ENCODE peak calls at places on chromosomes 1 and 21, in nine cellular contexts. K, V, X, W, Q, A, D, U and L are unnamed samples.

GRCh38 chr21:42025392-42026071 is 15.4 kb upstream of the ZBTB21 start:
- DNase-seq in K (peak; percentile 16), V (no peak), X (no peak), W (no peak), Q (no peak), A (peak; percentile 92), D (no peak), U (no peak), L (no peak)

GRCh38 chr1:185971688-185972087 is 237.5 kb downstream of the HMCN1 start:
- DNase-seq in K (no peak), V (no peak), X (no peak), W (no peak), Q (no peak), A (no peak), D (no peak), U (no peak), L (no peak)

GRCh38 chr1:155219592-155220031 is 11.1 kb downstream of the MTX1 start:
- DNase-seq in K (peak; percentile 44), V (no peak), X (no peak), W (no peak), Q (peak; percentile 50), A (no peak), D (peak; percentile 74), U (peak; percentile 45), L (no peak)

GRCh38 chr1:245153081-245153644 is 1.6 kb upstream of the KIF26B start:
- DNase-seq in K (peak; percentile 63), V (peak; percentile 41), X (peak; percentile 82), W (peak; percentile 34), Q (peak; percentile 76), A (peak; percentile 61), D (peak; percentile 89), U (peak; percentile 54), L (no peak)

GRCh38 chr1:6572653-6573383 is 7.0 kb upstream of the ZBTB48 start:
- DNase-seq in K (no peak), V (no peak), X (no peak), W (no peak), Q (no peak), A (no peak), D (no peak), U (no peak), L (no peak)

GRCh38 chr1:53725238-53725689 is 13.7 kb downstream of the GLIS1 start:
- DNase-seq in K (no peak), V (no peak), X (no peak), W (no peak), Q (peak; percentile 86), A (peak; percentile 54), D (peak; percentile 91), U (no peak), L (no peak)

GRCh38 chr1:97936976-97937375 is 16.1 kb upstream of the DPYD start:
- DNase-seq in K (no peak), V (no peak), X (no peak), W (no peak), Q (no peak), A (no peak), D (no peak), U (no peak), L (no peak)

GRCh38 chr1:234551032-234551378 is 59.0 kb downstream of the IRF2BP2 start:
- DNase-seq in K (peak; percentile 14), V (no peak), X (no peak), W (no peak), Q (peak; percentile 20), A (no peak), D (no peak), U (no peak), L (no peak)

GRCh38 chr1:42105025-42105424 is 48.2 kb upstream of the GUCA2B start:
- DNase-seq in K (no peak), V (no peak), X (no peak), W (no peak), Q (no peak), A (no peak), D (no peak), U (no peak), L (no peak)

GRCh38 chr1:18999287-18999852 is 42.9 kb upstream of the IFFO2 start:
- DNase-seq in K (no peak), V (no peak), X (no peak), W (no peak), Q (no peak), A (no peak), D (no peak), U (no peak), L (no peak)

GRCh38 chr1:109630881-109631512 is 11.4 kb downstream of the AMPD2 start:
- DNase-seq in K (no peak), V (no peak), X (no peak), W (no peak), Q (no peak), A (no peak), D (peak; percentile 34), U (peak; percentile 23), L (no peak)

GRCh38 chr21:35810431-35810970 is 249.8 kb downstream of the SETD4 start:
- DNase-seq in K (no peak), V (no peak), X (no peak), W (no peak), Q (no peak), A (no peak), D (no peak), U (no peak), L (no peak)

GRCh38 chr1:13465515-13465914 is 48.3 kb downstream of the LRRC38 start:
- DNase-seq in K (no peak), V (no peak), X (no peak), W (no peak), Q (no peak), A (no peak), D (no peak), U (no peak), L (no peak)

GRCh38 chr1:10601342-10602060 is 126.8 kb downstream of the PEX14 start:
- DNase-seq in K (no peak), V (no peak), X (no peak), W (no peak), Q (no peak), A (no peak), D (no peak), U (no peak), L (no peak)

GRCh38 chr1:62373221-62373620 is 54.0 kb upstream of the KANK4 start:
- DNase-seq in K (no peak), V (no peak), X (no peak), W (no peak), Q (no peak), A (no peak), D (no peak), U (no peak), L (no peak)

GRCh38 chr1:169460193-169460833 is 25.4 kb downstream of the SLC19A2 start:
- DNase-seq in K (peak; percentile 18), V (no peak), X (no peak), W (no peak), Q (peak; percentile 66), A (no peak), D (peak; percentile 77), U (no peak), L (no peak)

GRCh38 chr1:213138892-213139291 is 87.9 kb downstream of the RPS6KC1 start:
- DNase-seq in K (no peak), V (no peak), X (no peak), W (no peak), Q (no peak), A (no peak), D (no peak), U (no peak), L (no peak)

GRCh38 chr1:213131851-213132655 is 81.0 kb downstream of the RPS6KC1 start:
- DNase-seq in K (no peak), V (no peak), X (no peak), W (no peak), Q (no peak), A (no peak), D (no peak), U (no peak), L (no peak)

GRCh38 chr1:213138391-213138790 is 87.3 kb downstream of the RPS6KC1 start:
- DNase-seq in K (no peak), V (no peak), X (no peak), W (no peak), Q (no peak), A (no peak), D (no peak), U (no peak), L (no peak)

GRCh38 chr1:213136190-213136917 is 85.3 kb downstream of the RPS6KC1 start:
- DNase-seq in K (no peak), V (no peak), X (no peak), W (no peak), Q (no peak), A (no peak), D (no peak), U (no peak), L (no peak)

GRCh38 chr1:213135572-213135971 is 84.5 kb downstream of the RPS6KC1 start:
- DNase-seq in K (no peak), V (no peak), X (no peak), W (no peak), Q (no peak), A (no peak), D (no peak), U (no peak), L (no peak)
- H3K27ac ChIP-seq in K (no peak overlapping the region), V (no peak overlapping the region), X (no peak overlapping the region), W (no peak overlapping the region), Q (no peak overlapping the region), A (no peak overlapping the region), D (no peak overlapping the region), U (no peak overlapping the region), L (no peak overlapping the region)

DNA sequence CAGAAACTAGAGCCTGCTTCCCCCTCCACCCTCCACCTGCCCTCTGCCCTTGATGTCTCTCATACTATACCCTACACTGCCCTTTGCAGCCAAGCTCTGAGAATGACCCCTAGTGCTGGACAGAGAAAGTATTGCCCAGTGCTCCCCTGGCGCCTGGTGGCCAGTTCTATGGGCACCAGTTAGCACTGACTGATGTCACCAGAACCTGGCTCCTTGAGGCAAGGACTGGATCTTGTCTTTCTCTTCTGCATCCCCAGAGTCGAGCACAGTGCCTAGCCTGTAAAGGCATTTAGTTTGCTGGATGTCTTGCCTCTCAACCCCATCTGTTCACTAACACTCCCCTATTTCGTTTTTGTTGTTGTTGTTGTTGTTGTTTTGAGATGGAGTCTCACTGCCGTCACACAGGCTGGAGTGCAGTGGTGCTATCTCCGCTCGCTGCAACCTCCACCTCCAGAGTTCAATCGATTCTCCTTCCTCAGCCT is 5.9 kb downstream of the PHLDA3 start:
- DNase-seq in K (no peak), V (no peak), X (no peak), W (no peak), Q (peak; percentile 77), A (no peak), D (peak; percentile 81), U (no peak), L (no peak)
- TF ChIP-seq CTCF in K (no peak), V (no peak), X (peak; percentile 6), W (no peak), Q (peak; percentile 51), A (no peak), D (peak; percentile 68), U (peak; percentile 37), L (peak; percentile 41)

DNA sequence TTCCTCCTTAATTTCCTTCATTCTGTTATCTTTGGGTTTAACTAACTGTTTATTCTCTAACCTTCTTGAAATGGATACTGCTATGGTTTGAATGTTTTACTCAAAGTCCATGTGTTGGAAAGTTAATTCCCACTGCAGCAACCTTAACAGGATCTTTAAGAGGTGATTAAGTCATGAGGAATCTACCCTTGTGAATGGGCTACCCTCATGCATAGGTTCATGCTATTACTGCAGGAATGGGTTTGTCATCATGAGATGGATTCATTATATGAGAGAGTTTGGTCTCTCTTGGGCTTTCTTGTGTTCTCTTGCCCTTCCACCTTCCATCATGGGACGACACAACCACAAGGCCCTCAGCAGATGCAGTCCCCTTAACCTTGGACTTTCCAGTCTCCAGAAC is 516.9 kb downstream of the ADGRL2 start:
- DNase-seq in K (no peak), V (no peak), X (no peak), W (no peak), Q (no peak), A (no peak), D (no peak), U (no peak), L (no peak)
- H3K27ac ChIP-seq in K (no peak overlapping the region), V (no peak overlapping the region), X (no peak overlapping the region), W (no peak overlapping the region), Q (no peak overlapping the region), A (no peak overlapping the region), D (no peak overlapping the region), U (no peak overlapping the region), L (no peak overlapping the region)

GRCh38 chr1:210230149-210230695 is 2.4 kb upstream of the SERTAD4 start:
- DNase-seq in K (no peak), V (no peak), X (no peak), W (no peak), Q (no peak), A (no peak), D (no peak), U (no peak), L (no peak)
- TF ChIP-seq CTCF in K (no peak), V (no peak), X (no peak), W (no peak), Q (no peak), A (no peak), D (no peak), U (no peak), L (no peak)